ENCODE peak calls at places on chromosomes 6 and 20, in six cellular contexts. N, Y, R, F, K and U are unnamed samples.

GRCh38 chr20:9028419-9028818 is 40.5 kb upstream of the PLCB4 start:
- DNase-seq in N (no peak), Y (peak; percentile 14), R (no peak), F (no peak), K (no peak), U (no peak)

GRCh38 chr6:75291331-75291730 is 6.7 kb upstream of the TMEM30A start:
- DNase-seq in N (no peak), Y (no peak), R (no peak), F (no peak), K (no peak), U (no peak)

GRCh38 chr6:89139509-89140346 is 6.1 kb upstream of the PM20D2 start:
- DNase-seq in N (peak; percentile 18), Y (no peak), R (no peak), F (no peak), K (peak; percentile 18), U (no peak)

GRCh38 chr20:37510226-37510625 is 10.8 kb upstream of the NNAT start:
- DNase-seq in N (no peak), Y (no peak), R (no peak), F (no peak), K (no peak), U (no peak)

GRCh38 chr6:30483677-30484279 is 5.5 kb upstream of the HLA-E start:
- DNase-seq in N (peak; percentile 67), Y (peak; percentile 59), R (peak; percentile 85), F (peak; percentile 58), K (peak; percentile 36), U (no peak)

GRCh38 chr6:29466241-29466640 is 9.3 kb downstream of the OR2H1 start:
- DNase-seq in N (no peak), Y (no peak), R (no peak), F (no peak), K (no peak), U (no peak)

GRCh38 chr6:20092071-20092566 is 120.2 kb downstream of the MBOAT1 start:
- DNase-seq in N (peak; percentile 67), Y (peak; percentile 43), R (peak; percentile 69), F (peak; percentile 13), K (no peak), U (peak; percentile 15)

GRCh38 chr6:17408081-17408480 is 14.7 kb downstream of the CAP2 start:
- DNase-seq in N (no peak), Y (no peak), R (peak; percentile 31), F (no peak), K (no peak), U (no peak)

GRCh38 chr6:83138758-83139157 is 54.3 kb downstream of the PGM3 start:
- DNase-seq in N (no peak), Y (no peak), R (no peak), F (no peak), K (no peak), U (no peak)